ENCODE peak calls at places on chromosomes 12 and 14, in ten cellular contexts. M, K, D, O, U, W, B, Q, R and I are unnamed samples.
A peak's percentile ranks its signal among the peaks of the same experiment; 100 is the strongest.

GRCh38 chr14:92596328-92596943 is 82.9 kb downstream of the RIN3 start:
- DNase-seq in M (no peak), K (no peak), D (no peak), O (peak; percentile 41), U (no peak), W (no peak), B (peak; percentile 30), Q (no peak), R (no peak), I (no peak)

GRCh38 chr12:101230547-101230946 is 20.5 kb upstream of the SLC5A8 start:
- DNase-seq in M (no peak), K (no peak), D (peak; percentile 81), O (no peak), U (peak; percentile 75), W (no peak), B (no peak), Q (no peak), R (no peak), I (peak; percentile 93)

GRCh38 chr14:33916663-33917565 is 34.0 kb downstream of the EGLN3 start:
- DNase-seq in M (no peak), K (no peak), D (peak; percentile 74), O (no peak), U (no peak), W (no peak), B (no peak), Q (no peak), R (no peak), I (no peak)

GRCh38 chr12:3204143-3204542 is 127.0 kb downstream of the TSPAN9 start:
- DNase-seq in M (no peak), K (no peak), D (no peak), O (no peak), U (no peak), W (no peak), B (no peak), Q (no peak), R (no peak), I (no peak)

GRCh38 chr14:90489916-90490726 is 93.3 kb downstream of the CALM1 start:
- DNase-seq in M (no peak), K (no peak), D (peak; percentile 24), O (no peak), U (no peak), W (no peak), B (no peak), Q (no peak), R (no peak), I (no peak)

GRCh38 chr14:103526247-103526913 is 2.6 kb upstream of the TRMT61A start:
- DNase-seq in M (no peak), K (no peak), D (no peak), O (no peak), U (no peak), W (peak; percentile 63), B (peak; percentile 49), Q (no peak), R (no peak), I (no peak)

GRCh38 chr12:43336962-43337555 is 214.9 kb downstream of the ADAMTS20 start:
- DNase-seq in M (no peak), K (peak; percentile 17), D (peak; percentile 52), O (peak; percentile 33), U (peak; percentile 29), W (no peak), B (peak; percentile 44), Q (no peak), R (no peak), I (peak; percentile 34)

GRCh38 chr12:82279597-82279996 is 78.6 kb downstream of the CCDC59 start:
- DNase-seq in M (no peak), K (no peak), D (no peak), O (no peak), U (no peak), W (no peak), B (no peak), Q (no peak), R (no peak), I (no peak)

GRCh38 chr14:99041141-99041819 is 230.7 kb downstream of the BCL11B start:
- DNase-seq in M (no peak), K (no peak), D (peak; percentile 7), O (no peak), U (peak; percentile 10), W (no peak), B (no peak), Q (no peak), R (peak; percentile 8), I (no peak)

GRCh38 chr14:49828640-49829039 is 23.9 kb downstream of the NEMF start:
- DNase-seq in M (no peak), K (no peak), D (no peak), O (no peak), U (no peak), W (no peak), B (no peak), Q (no peak), R (no peak), I (no peak)

GRCh38 chr14:99234982-99235491 is 37.0 kb downstream of the BCL11B start:
- DNase-seq in M (peak; percentile 82), K (no peak), D (peak; percentile 30), O (peak; percentile 90), U (no peak), W (no peak), B (peak; percentile 9), Q (no peak), R (no peak), I (no peak)

GRCh38 chr14:64788706-64789105 is 84.5 kb downstream of the PLEKHG3 start:
- DNase-seq in M (no peak), K (no peak), D (peak; percentile 97), O (no peak), U (peak; percentile 93), W (no peak), B (no peak), Q (no peak), R (no peak), I (peak; percentile 74)

GRCh38 chr14:71324767-71325272 is 417.6 kb downstream of the PCNX1 start:
- DNase-seq in M (no peak), K (peak; percentile 49), D (peak; percentile 39), O (peak; percentile 20), U (no peak), W (no peak), B (peak; percentile 79), Q (no peak), R (no peak), I (no peak)

GRCh38 chr14:86237733-86238132 is 707.8 kb downstream of the FLRT2 start:
- DNase-seq in M (no peak), K (no peak), D (no peak), O (peak; percentile 43), U (no peak), W (no peak), B (no peak), Q (no peak), R (no peak), I (no peak)

GRCh38 chr12:50842637-50843493 is at the start of gene TMPRSS12:
- DNase-seq in M (no peak), K (no peak), D (no peak), O (peak; percentile 11), U (no peak), W (no peak), B (no peak), Q (peak; percentile 13), R (no peak), I (no peak)
- TF ChIP-seq CTCF in M (no peak), K (no peak), D (peak; percentile 3), O (no peak), U (no peak), W (no peak), B (no peak), Q (no peak), R (no peak), I (no peak)

GRCh38 chr12:117277875-117278274 is 83.6 kb downstream of the NOS1 start:
- DNase-seq in M (no peak), K (no peak), D (no peak), O (no peak), U (no peak), W (no peak), B (no peak), Q (no peak), R (no peak), I (no peak)
- TF ChIP-seq CTCF in M (no peak), K (no peak), D (no peak), O (no peak), U (no peak), W (no peak), B (no peak), Q (no peak), R (no peak), I (no peak)

DNA sequence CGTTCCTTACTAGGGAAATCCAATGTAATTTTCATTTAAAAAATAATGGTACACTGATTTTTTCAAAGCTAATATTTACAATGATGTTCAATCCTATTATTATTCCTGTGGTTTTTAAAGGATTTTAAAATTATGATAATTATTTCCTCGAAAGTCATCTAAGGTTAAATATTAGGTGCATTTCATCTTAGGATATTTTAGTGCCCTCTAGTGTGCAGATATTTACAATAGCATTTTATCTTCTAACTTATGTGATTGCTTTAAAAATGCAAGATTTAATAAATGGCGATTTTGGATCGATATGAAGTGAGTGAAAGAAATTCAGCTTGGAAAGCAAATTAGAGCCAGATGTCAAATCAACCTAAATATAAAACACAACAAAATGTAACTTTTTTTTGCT is 293.5 kb downstream of the SLC6A15 start:
- DNase-seq in M (no peak), K (no peak), D (no peak), O (no peak), U (no peak), W (no peak), B (no peak), Q (no peak), R (no peak), I (peak; percentile 25)
- TF ChIP-seq CTCF in M (no peak), K (no peak), D (peak; percentile 38), O (peak; percentile 42), U (peak; percentile 75), W (no peak), B (no peak), Q (peak; percentile 28), R (no peak), I (peak; percentile 19)

GRCh38 chr14:78164226-78164853 is 5.8 kb upstream of the NRXN3 start:
- DNase-seq in M (no peak), K (peak; percentile 25), D (no peak), O (peak; percentile 75), U (no peak), W (no peak), B (peak; percentile 42), Q (peak; percentile 43), R (peak; percentile 47), I (no peak)
- TF ChIP-seq CTCF in M (no peak), K (peak; percentile 25), D (no peak), O (peak; percentile 86), U (peak; percentile 53), W (peak; percentile 19), B (peak; percentile 76), Q (peak; percentile 74), R (peak; percentile 34), I (no peak)

DNA sequence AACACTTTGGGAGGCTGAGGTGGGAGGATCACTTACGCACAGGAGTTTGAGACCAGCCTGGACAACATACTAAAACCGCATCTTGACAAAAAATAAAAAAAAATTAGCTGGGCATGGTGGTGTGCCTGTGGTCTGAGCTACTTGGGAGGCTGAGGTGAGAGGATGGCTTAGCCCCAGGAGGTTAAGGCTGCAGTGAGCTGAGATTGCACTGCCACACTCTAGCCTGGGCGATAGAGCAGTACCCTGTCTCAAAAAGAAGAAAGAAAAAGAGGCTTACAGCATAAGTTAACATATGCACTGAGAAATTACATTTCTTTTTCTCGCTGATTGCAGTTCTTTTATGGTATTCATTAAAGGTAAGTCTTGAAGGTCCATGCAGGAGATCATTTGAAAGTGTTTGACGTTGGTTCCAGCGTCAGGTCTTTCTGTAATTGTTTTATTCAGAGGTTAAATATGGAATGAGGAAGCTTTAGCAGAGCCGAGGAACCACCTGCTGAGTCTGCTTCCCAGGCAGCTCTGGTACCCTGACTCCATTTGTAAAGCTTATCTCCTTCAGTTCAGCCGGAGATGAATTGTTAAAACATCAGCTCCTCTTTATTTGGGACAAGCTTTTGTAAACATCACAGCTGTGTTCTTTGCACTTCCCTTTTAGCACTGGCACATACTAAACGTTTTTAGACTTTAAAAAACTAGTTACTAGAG is 18.5 kb downstream of the SFSWAP start:
- DNase-seq in M (no peak), K (no peak), D (no peak), O (peak; percentile 59), U (no peak), W (no peak), B (no peak), Q (no peak), R (no peak), I (no peak)
- TF ChIP-seq CTCF in M (no peak), K (no peak), D (no peak), O (no peak), U (no peak), W (no peak), B (no peak), Q (no peak), R (no peak), I (no peak)